ENCODE peak calls at places on chromosome 2, in four cellular contexts. P is neural progenitor cell, I is hepatocyte, F is SK-N-SH. W is an unnamed sample.

GRCh38 chr2:2775018-2775417 is 443.9 kb upstream of the MYT1L start:
- DNase-seq in P (no peak), I (no peak), F (no peak), W (no peak)

GRCh38 chr2:65350714-65351113 is 81.7 kb downstream of the SPRED2 start:
- DNase-seq in P (peak; percentile 39), I (no peak), F (no peak), W (peak; percentile 83)

GRCh38 chr2:157785866-157786662 is 90.1 kb downstream of the ACVR1 start:
- DNase-seq in P (no peak), I (no peak), F (no peak), W (no peak)

GRCh38 chr2:70627499-70627898 is 73.9 kb upstream of the TGFA start:
- DNase-seq in P (no peak), I (peak; percentile 59), F (no peak), W (no peak)

GRCh38 chr2:113977660-113978523 is 88.0 kb downstream of the ACTR3 start:
- DNase-seq in P (peak; percentile 42), I (peak; percentile 68), F (no peak), W (no peak)

GRCh38 chr2:180359522-180360282 is 352.6 kb upstream of the CWC22 start:
- DNase-seq in P (no peak), I (no peak), F (no peak), W (peak; percentile 49)

GRCh38 chr2:234818937-234819336 is 132.9 kb upstream of the SH3BP4 start:
- DNase-seq in P (no peak), I (no peak), F (no peak), W (no peak)

GRCh38 chr2:187658952-187659525 is 104.8 kb upstream of the TFPI start:
- DNase-seq in P (peak; percentile 74), I (peak; percentile 15), F (peak; percentile 11), W (peak; percentile 1)

GRCh38 chr2:96554293-96555145 is 18.0 kb downstream of the ARID5A start:
- DNase-seq in P (peak; percentile 76), I (peak; percentile 71), F (peak; percentile 90), W (peak; percentile 69)

GRCh38 chr2:174952607-174953006 is 52.6 kb downstream of the CHN1 start:
- DNase-seq in P (no peak), I (no peak), F (no peak), W (no peak)

GRCh38 chr2:231013820-231014219 is 17.9 kb downstream of the SPATA3 start:
- DNase-seq in P (no peak), I (no peak), F (no peak), W (no peak)

GRCh38 chr2:12734914-12735654 is 18.3 kb downstream of the TRIB2 start:
- DNase-seq in P (no peak), I (no peak), F (no peak), W (no peak)

GRCh38 chr2:230784840-230785239 is 72.2 kb downstream of the CAB39 start:
- DNase-seq in P (no peak), I (no peak), F (no peak), W (no peak)

GRCh38 chr2:170113168-170113567 is 64.8 kb upstream of the MYO3B start:
- DNase-seq in P (no peak), I (no peak), F (no peak), W (no peak)

GRCh38 chr2:203759692-203760365 is 53.4 kb downstream of the CD28 start:
- DNase-seq in P (no peak), I (peak; percentile 23), F (no peak), W (no peak)

GRCh38 chr2:37645363-37645762 is 26.1 kb downstream of the CDC42EP3 start:
- DNase-seq in P (no peak), I (no peak), F (no peak), W (no peak)

GRCh38 chr2:7721413-7721995 is 804.3 kb downstream of the RNF144A start:
- DNase-seq in P (no peak), I (no peak), F (no peak), W (no peak)

GRCh38 chr2:74206180-74206688 is 7.8 kb downstream of the MTHFD2 start:
- DNase-seq in P (no peak), I (peak; percentile 20), F (no peak), W (no peak)

GRCh38 chr2:126756125-126756524 is 100.2 kb downstream of the GYPC start:
- DNase-seq in P (no peak), I (no peak), F (no peak), W (no peak)

GRCh38 chr2:99554238-99554637 is 64.4 kb upstream of the REV1 start:
- DNase-seq in P (peak; percentile 63), I (peak; percentile 45), F (no peak), W (no peak)

GRCh38 chr2:96763511-96764252 is 3.0 kb downstream of the CNNM4 start:
- DNase-seq in P (peak; percentile 46), I (peak; percentile 66), F (peak; percentile 76), W (peak; percentile 55)

GRCh38 chr2:214774108-214774507 is 35.4 kb downstream of the BARD1 start:
- DNase-seq in P (no peak), I (no peak), F (no peak), W (no peak)

GRCh38 chr2:109284816-109285215 is 155.8 kb downstream of the SH3RF3 start:
- DNase-seq in P (no peak), I (peak; percentile 25), F (peak; percentile 79), W (no peak)

GRCh38 chr2:102186676-102187190 is at the start of gene IL1RL2:
- DNase-seq in P (no peak), I (peak; percentile 22), F (no peak), W (no peak)

GRCh38 chr2:231394201-231395141 is 1.0 kb upstream of the B3GNT7 start:
- DNase-seq in P (peak; percentile 61), I (peak; percentile 39), F (peak; percentile 57), W (peak; percentile 91)

GRCh38 chr2:235515821-235516220 is 22.0 kb downstream of the AGAP1 start:
- DNase-seq in P (no peak), I (no peak), F (no peak), W (no peak)

GRCh38 chr2:63755980-63756379 is 85.7 kb upstream of the UGP2 start:
- DNase-seq in P (no peak), I (no peak), F (no peak), W (no peak)

GRCh38 chr2:71905205-71905604 is 242.5 kb downstream of the CYP26B1 start:
- DNase-seq in P (no peak), I (no peak), F (no peak), W (no peak)

GRCh38 chr2:227186751-227187150 is 22.3 kb downstream of the COL4A3 start:
- DNase-seq in P (no peak), I (no peak), F (no peak), W (peak; percentile 10)

GRCh38 chr2:4130651-4131050 is 427.3 kb downstream of the DCDC2C start:
- DNase-seq in P (no peak), I (no peak), F (no peak), W (no peak)

GRCh38 chr2:215751200-215751910 is 262.0 kb downstream of the MREG start:
- DNase-seq in P (no peak), I (no peak), F (no peak), W (no peak)

GRCh38 chr2:196453613-196454047 is 185.9 kb upstream of the CCDC150 start:
- DNase-seq in P (peak; percentile 63), I (peak; percentile 59), F (peak; percentile 34), W (peak; percentile 47)

GRCh38 chr2:205557873-205558272 is 124.4 kb upstream of the NRP2 start:
- DNase-seq in P (no peak), I (no peak), F (peak; percentile 36), W (no peak)

GRCh38 chr2:135744761-135745314 is 3.2 kb downstream of the UBXN4 start:
- DNase-seq in P (peak; percentile 34), I (peak; percentile 39), F (peak; percentile 51), W (peak; percentile 65)

GRCh38 chr2:203623104-203623503 is 83.3 kb upstream of the CD28 start:
- DNase-seq in P (peak; percentile 17), I (peak; percentile 58), F (no peak), W (no peak)

GRCh38 chr2:75600418-75601088 is 39.8 kb upstream of the EVA1A start:
- DNase-seq in P (no peak), I (peak; percentile 48), F (no peak), W (no peak)

GRCh38 chr2:75595541-75596395 is 35.0 kb upstream of the EVA1A start:
- DNase-seq in P (no peak), I (no peak), F (no peak), W (no peak)

GRCh38 chr2:75596784-75597183 is 36.0 kb upstream of the EVA1A start:
- DNase-seq in P (no peak), I (no peak), F (no peak), W (no peak)

GRCh38 chr2:75598572-75599155 is 37.9 kb upstream of the EVA1A start:
- DNase-seq in P (no peak), I (no peak), F (no peak), W (no peak)

DNA sequence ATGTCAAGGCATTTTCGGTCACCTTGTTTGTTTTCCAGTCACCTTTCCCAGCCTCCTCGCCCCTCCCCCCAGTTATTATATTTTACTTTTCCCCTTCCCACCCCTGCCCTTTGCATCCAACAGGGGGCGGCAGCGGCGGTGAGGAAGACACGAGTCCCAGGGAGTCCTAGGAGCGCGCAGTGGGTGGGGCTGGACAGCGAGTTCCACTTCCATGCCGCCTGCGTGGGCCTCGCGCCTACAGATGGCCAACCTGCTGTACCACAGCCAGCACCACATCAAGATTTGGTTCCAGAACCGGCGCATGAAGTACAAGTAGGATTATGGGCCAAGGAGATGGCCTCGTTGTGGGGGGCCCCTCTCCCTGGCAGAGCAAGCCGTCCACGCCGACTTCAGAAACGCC is 37.2 kb upstream of the EVA1A start:
- DNase-seq in P (no peak), I (no peak), F (no peak), W (no peak)
- H3K4me1 ChIP-seq in P (no peaks in the 10 kb centered on the region), I (peaks cover 6% of the 10 kb centered on the region), F (peaks cover 33% of the 10 kb centered on the region), W (no peaks in the 10 kb centered on the region)

GRCh38 chr2:173300458-173300857 is 54.2 kb upstream of the CDCA7 start:
- DNase-seq in P (no peak), I (peak; percentile 18), F (no peak), W (no peak)
- H3K9me3 ChIP-seq in P (peaks cover 20% of the 10 kb centered on the region), I (peaks cover 17% of the 10 kb centered on the region), F (no peaks in the 10 kb centered on the region), W (no peaks in the 10 kb centered on the region)

GRCh38 chr2:54709341-54709809 is 14.1 kb upstream of the EML6 start:
- DNase-seq in P (no peak), I (peak; percentile 52), F (no peak), W (no peak)
- TF ChIP-seq EZH2phosphoT487 in P (no peak), I (no peak), F (no peak), W (no peak)

DNA sequence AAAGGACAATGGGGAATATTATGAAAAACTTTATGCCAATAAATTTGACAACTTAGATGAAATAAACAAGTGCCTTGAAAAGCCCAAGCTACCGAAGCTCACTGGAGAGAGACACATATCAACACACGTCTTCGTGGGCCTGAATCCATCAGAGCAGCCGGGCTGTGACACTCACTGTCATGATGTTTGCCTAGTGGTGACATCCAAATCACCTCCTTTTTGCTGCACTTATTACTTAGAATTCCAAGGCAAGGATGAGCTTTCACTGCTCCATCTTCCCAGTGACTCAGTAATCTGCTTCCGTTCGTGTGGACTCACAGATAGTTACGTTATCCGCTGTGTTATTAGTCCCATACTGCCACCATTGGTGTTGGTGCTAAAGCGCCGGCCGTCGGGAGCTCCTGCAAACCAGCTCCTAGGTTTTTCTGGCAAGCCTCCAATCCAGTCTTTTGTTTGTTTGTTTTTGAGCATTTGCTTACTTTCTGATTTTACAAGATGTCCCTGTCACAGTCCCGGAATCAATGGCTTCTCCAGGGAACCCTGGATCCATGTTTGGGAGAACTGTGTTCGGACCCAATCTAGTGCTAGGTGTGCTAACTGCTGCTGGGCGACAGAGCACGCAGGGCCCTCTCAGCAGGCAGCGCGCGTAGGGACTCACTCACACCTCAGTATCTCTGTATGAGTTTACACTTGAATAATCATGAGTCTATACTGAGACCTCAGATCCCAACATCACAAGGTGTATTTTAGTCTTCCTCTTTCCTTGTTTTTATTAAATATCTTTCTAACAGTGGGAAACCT is 42.7 kb downstream of the HDAC4 start:
- DNase-seq in P (peak; percentile 22), I (no peak), F (no peak), W (no peak)
- H3K4me1 ChIP-seq in P (peaks cover 15% of the 10 kb centered on the region), I (peaks cover 12% of the 10 kb centered on the region), F (no peaks in the 10 kb centered on the region), W (no peaks in the 10 kb centered on the region)